ENCODE peak calls at places on chromosome 2, in eight cellular contexts. X, R, G, H, W, I, J and B are unnamed samples.

GRCh38 chr2:128346811-128347558 is 28.3 kb upstream of the HS6ST1 start:
- DNase-seq in G (no peak), X (no peak), R (no peak), W (no peak), I (no peak), H (no peak), J (no peak), B (peak)

GRCh38 chr2:212387146-212387545 is 151.5 kb downstream of the ERBB4 start:
- DNase-seq in X (no peak), I (no peak), H (no peak), R (no peak), W (no peak), G (no peak), J (no peak), B (no peak)

GRCh38 chr2:37582911-37583310 is 88.5 kb downstream of the CDC42EP3 start:
- DNase-seq in H (no peak), I (no peak), W (peak), X (no peak), R (no peak), G (no peak), J (no peak), B (no peak)

GRCh38 chr2:238285653-238286082 is 2.7 kb downstream of the PER2 start:
- DNase-seq in W (no peak), I (peak), R (peak), X (peak), H (no peak), G (peak), J (peak), B (peak)

GRCh38 chr2:165007162-165007744 is 51.9 kb upstream of the SLC38A11 start:
- DNase-seq in G (no peak), H (no peak), J (no peak), R (no peak), I (no peak), X (no peak), W (peak), B (no peak)

GRCh38 chr2:11123001-11123809 is 32.1 kb upstream of the SLC66A3 start:
- DNase-seq in W (no peak), J (no peak), H (no peak), G (no peak), X (no peak), I (no peak), R (no peak), B (no peak)

GRCh38 chr2:53568463-53568862 is 199.1 kb upstream of the CHAC2 start:
- DNase-seq in J (no peak), W (no peak), G (peak), I (no peak), R (peak), X (no peak), H (no peak), B (no peak)

GRCh38 chr2:85988210-85988913 is 99.6 kb upstream of the ST3GAL5 start:
- DNase-seq in J (no peak), R (no peak), H (no peak), G (peak), I (no peak), W (no peak), X (no peak), B (no peak)

GRCh38 chr2:29053680-29054400 is 20.5 kb downstream of the PCARE start:
- DNase-seq in I (no peak), G (no peak), J (no peak), H (no peak), W (no peak), R (peak), X (no peak), B (no peak)

GRCh38 chr2:237473474-237474453 is 13.3 kb upstream of the MLPH start:
- DNase-seq in W (no peak), H (no peak), J (no peak), I (no peak), X (peak), G (peak), R (peak), B (peak)

GRCh38 chr2:81078631-81079030 is 774.1 kb upstream of the LRRTM1 start:
- DNase-seq in X (no peak), R (no peak), G (no peak), H (no peak), W (no peak), J (no peak), I (no peak), B (no peak)

GRCh38 chr2:140876015-140876414 is 1254.8 kb downstream of the LRP1B start:
- DNase-seq in G (no peak), R (no peak), X (no peak), W (no peak), J (no peak), H (no peak), I (no peak), B (no peak)

GRCh38 chr2:232134939-232135338 is 173.4 kb downstream of the DIS3L2 start:
- DNase-seq in R (peak), I (no peak), H (no peak), W (no peak), G (no peak), J (no peak), X (no peak), B (no peak)

GRCh38 chr2:179427065-179427464 is 162.4 kb upstream of the SESTD1 start:
- DNase-seq in W (no peak), R (no peak), H (no peak), G (no peak), J (no peak), X (no peak), I (no peak), B (no peak)

GRCh38 chr2:49210191-49210590 is 55.9 kb upstream of the FSHR start:
- DNase-seq in H (peak), R (no peak), I (no peak), X (no peak), W (no peak), J (no peak), G (no peak), B (no peak)

GRCh38 chr2:55810621-55811020 is 113.0 kb downstream of the EFEMP1 start:
- DNase-seq in I (no peak), H (no peak), R (peak), J (peak), X (peak), G (peak), W (peak), B (no peak)

GRCh38 chr2:205139822-205140612 is 542.3 kb upstream of the NRP2 start:
- DNase-seq in H (peak), G (no peak), W (peak), J (no peak), R (no peak), X (no peak), I (no peak), B (no peak)

GRCh38 chr2:28356095-28356911 is 36.4 kb upstream of the FOSL2 start:
- DNase-seq in J (peak), R (peak), I (no peak), W (peak), X (peak), H (no peak), G (peak), B (peak)

GRCh38 chr2:105757361-105757933 is 12.7 kb downstream of the NCK2 start:
- DNase-seq in H (no peak), W (no peak), R (no peak), I (no peak), J (no peak), G (no peak), X (no peak), B (no peak)

GRCh38 chr2:42714686-42715085 is 49.2 kb downstream of the OXER1 start:
- DNase-seq in H (no peak), G (no peak), W (no peak), R (no peak), I (no peak), X (no peak), J (no peak), B (no peak)

GRCh38 chr2:230225486-230225885 is at the start of gene SP140:
- DNase-seq in W (no peak), G (no peak), X (no peak), J (no peak), H (no peak), R (no peak), I (no peak), B (no peak)

GRCh38 chr2:238864207-238865014 is 16.5 kb downstream of the TWIST2 start:
- DNase-seq in W (peak), R (peak), H (peak), G (peak), I (peak), J (peak), X (peak), B (peak)

GRCh38 chr2:19078709-19079108 is 279.7 kb downstream of the OSR1 start:
- DNase-seq in W (no peak), R (no peak), X (no peak), G (no peak), I (no peak), J (no peak), H (no peak), B (no peak)

GRCh38 chr2:229401126-229401865 is 130.2 kb upstream of the PID1 start:
- DNase-seq in W (no peak), I (no peak), R (no peak), X (no peak), G (peak), H (no peak), J (no peak), B (no peak)

GRCh38 chr2:33344230-33344629 is 132.2 kb upstream of the RASGRP3 start:
- DNase-seq in G (no peak), R (no peak), I (no peak), X (no peak), W (no peak), H (no peak), J (no peak), B (no peak)

GRCh38 chr2:46950314-46950713 is 34.7 kb upstream of the MCFD2 start:
- DNase-seq in I (no peak), R (no peak), X (no peak), J (no peak), W (no peak), H (no peak), G (no peak), B (no peak)

GRCh38 chr2:196248467-196249104 is 77.2 kb upstream of the STK17B start:
- DNase-seq in G (peak), I (no peak), W (no peak), H (no peak), J (no peak), X (no peak), R (no peak), B (no peak)

GRCh38 chr2:127153691-127154158 is 46.8 kb upstream of the BIN1 start:
- DNase-seq in R (peak), W (peak), G (peak), I (peak), X (peak), H (no peak), J (no peak), B (no peak)

GRCh38 chr2:236338495-236339184 is 74.4 kb upstream of the ASB18 start:
- DNase-seq in H (no peak), X (peak), R (no peak), W (peak), G (no peak), J (no peak), I (no peak), B (no peak)

GRCh38 chr2:200899482-200899881 is 10.3 kb downstream of the NIF3L1 start:
- DNase-seq in J (no peak), X (no peak), R (no peak), G (no peak), H (no peak), W (no peak), I (no peak), B (no peak)

GRCh38 chr2:40113997-40114396 is 334.9 kb upstream of the THUMPD2 start:
- DNase-seq in G (no peak), X (no peak), J (peak), R (no peak), W (no peak), I (no peak), H (no peak), B (no peak)

GRCh38 chr2:102166189-102166845 is 20.5 kb upstream of the IL1RL2 start:
- DNase-seq in R (peak), X (peak), G (peak), H (no peak), J (peak), W (peak), I (no peak), B (no peak)

DNA sequence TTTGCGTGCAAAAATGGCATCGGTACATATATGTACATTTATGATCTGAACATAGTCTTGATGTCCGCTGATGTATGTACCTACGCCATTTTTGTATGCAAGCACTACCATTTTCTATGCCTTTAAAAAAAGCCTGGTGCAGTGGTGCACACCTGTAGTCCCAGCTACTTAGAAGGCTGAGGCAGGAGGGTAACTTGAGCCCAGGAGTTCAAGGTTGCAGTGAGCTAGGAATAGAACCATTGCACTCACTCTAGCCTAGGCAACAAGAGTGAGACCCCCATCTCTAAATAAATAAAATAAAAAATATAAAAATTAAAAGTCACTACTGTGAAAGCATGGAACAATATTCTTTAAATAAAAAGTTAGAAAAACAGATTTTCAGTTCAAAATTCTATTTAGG is 16.7 kb downstream of the RAB1A start:
- DNase-seq in I (no peak), X (no peak), W (no peak), G (no peak), H (no peak), R (no peak), J (no peak), B (no peak)
- H3K27ac ChIP-seq in I (no peak), X (no peak), W (no peak), G (no peak), H (no peak), R (no peak), J (no peak), B (no peak)

DNA sequence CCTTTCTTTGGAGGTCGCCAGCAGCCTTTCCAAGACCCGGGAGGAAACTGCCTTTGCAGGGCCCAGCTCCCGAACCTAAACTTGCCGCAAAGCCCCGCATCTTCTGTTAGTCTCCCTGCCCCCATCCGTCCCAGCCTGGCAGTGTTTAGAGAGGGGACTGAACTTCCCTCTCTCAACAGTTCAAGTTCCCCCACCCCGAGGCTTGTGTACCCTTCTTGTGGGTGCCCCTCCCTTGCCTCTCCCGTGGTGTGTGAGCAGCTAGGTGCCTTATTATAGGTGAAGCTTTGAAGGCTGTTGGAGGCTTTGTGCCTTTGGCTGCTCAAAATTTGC is 1.4 kb downstream of the LBH start:
- DNase-seq in R (no peak), W (no peak), I (peak), G (peak), X (no peak), J (no peak), H (no peak), B (peak)
- H3K4me3 ChIP-seq in R (peak), W (peak), I (peak), G (peak), X (peak), J (peak), H (peak), B (peak)

GRCh38 chr2:118763797-118764196 is 83.7 kb downstream of the EN1 start:
- DNase-seq in H (peak), G (peak), W (no peak), X (peak), R (peak), I (peak), J (no peak), B (no peak)
- TF ChIP-seq CTCF in H (peak), G (peak), W (no peak), X (peak), R (peak), I (no peak), J (peak), B (no peak)

DNA sequence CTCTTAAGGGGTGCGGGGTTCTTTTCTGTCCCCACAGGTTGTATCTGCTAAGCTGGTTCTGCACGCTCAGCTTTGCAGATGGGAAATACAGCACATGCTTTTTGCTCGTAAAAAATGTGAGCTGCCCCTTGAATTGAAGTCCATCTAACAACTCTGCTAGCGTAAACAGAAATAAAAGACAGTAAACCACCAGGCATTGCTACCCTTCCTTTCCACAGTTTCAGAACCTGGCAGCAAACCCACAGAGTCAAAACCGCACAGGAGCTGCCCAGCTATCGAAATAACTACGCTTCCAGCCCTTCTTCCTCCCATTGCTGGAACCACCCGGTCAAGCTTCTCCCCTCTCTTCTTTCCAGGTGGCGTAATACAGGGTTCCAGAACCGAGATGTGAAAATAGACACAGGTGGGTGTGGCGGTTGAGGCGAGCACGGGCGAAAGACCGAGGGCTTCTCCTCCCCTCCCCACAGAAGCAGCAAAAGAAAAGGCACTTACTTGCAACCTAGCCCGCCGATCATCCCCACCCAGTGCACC is 474 bp downstream of the SCN9A start:
- DNase-seq in R (peak), I (no peak), W (peak), J (no peak), G (peak), X (no peak), H (no peak), B (no peak)
- H3K27ac ChIP-seq in R (no peak), I (peak), W (no peak), J (no peak), G (peak), X (no peak), H (no peak), B (no peak)